ENCODE peak calls at places on chromosomes 4 and X, in five cellular contexts. One of them, this sample, is unnamed.
A peak's percentile ranks its signal among the peaks of the same experiment; 100 is the strongest.

GRCh38 chr4:8024073-8024786 is 84.6 kb upstream of the AFAP1 start:
- DNase-seq in right lobe of liver: no peak
- DNase-seq in HL-60: no peak
- DNase-seq in substantia nigra: no peak
- DNase-seq in keratinocyte: no peak
- DNase-seq in this sample: no peak

GRCh38 chr4:14620567-14621138 is 381.6 kb upstream of the CPEB2 start:
- DNase-seq in right lobe of liver: no peak
- DNase-seq in HL-60: no peak
- DNase-seq in substantia nigra: no peak
- DNase-seq in keratinocyte: no peak
- DNase-seq in this sample: no peak

GRCh38 chrX:86829786-86830185 is 681.5 kb downstream of the DACH2 start:
- DNase-seq in right lobe of liver: no peak
- DNase-seq in HL-60: no peak
- DNase-seq in substantia nigra: no peak
- DNase-seq in keratinocyte: no peak
- DNase-seq in this sample: no peak

GRCh38 chr4:25818293-25819240 is 44.2 kb downstream of the SEL1L3 start:
- DNase-seq in right lobe of liver: no peak
- DNase-seq in HL-60: no peak
- DNase-seq in substantia nigra: no peak
- DNase-seq in keratinocyte: no peak
- DNase-seq in this sample: no peak

GRCh38 chr4:42676066-42676951 is 19.4 kb upstream of the ATP8A1 start:
- DNase-seq in right lobe of liver: no peak
- DNase-seq in HL-60: no peak
- DNase-seq in substantia nigra: no peak
- DNase-seq in keratinocyte: no peak
- DNase-seq in this sample: no peak

GRCh38 chr4:108901271-108901670 is 138.4 kb upstream of the ETNPPL start:
- DNase-seq in right lobe of liver: no peak
- DNase-seq in HL-60: no peak
- DNase-seq in substantia nigra: no peak
- DNase-seq in keratinocyte: no peak
- DNase-seq in this sample: no peak

GRCh38 chr4:6205584-6205965 is 5.2 kb upstream of the JAKMIP1 start:
- DNase-seq in right lobe of liver: no peak
- DNase-seq in HL-60: no peak
- DNase-seq in substantia nigra: no peak
- DNase-seq in keratinocyte: no peak
- DNase-seq in this sample: no peak

GRCh38 chrX:42804524-42804923 is 26.6 kb upstream of the PPP1R2C start:
- DNase-seq in right lobe of liver: no peak
- DNase-seq in HL-60: no peak
- DNase-seq in substantia nigra: no peak
- DNase-seq in keratinocyte: no peak
- DNase-seq in this sample: no peak

GRCh38 chr4:184994010-184994622 is 24.2 kb upstream of the HELT start:
- DNase-seq in right lobe of liver: no peak
- DNase-seq in HL-60: peak; percentile 68
- DNase-seq in substantia nigra: no peak
- DNase-seq in keratinocyte: no peak
- DNase-seq in this sample: no peak

GRCh38 chr4:163544407-163545038 is 50.0 kb downstream of the TMA16 start:
- DNase-seq in right lobe of liver: peak; percentile 67
- DNase-seq in HL-60: no peak
- DNase-seq in substantia nigra: no peak
- DNase-seq in keratinocyte: no peak
- DNase-seq in this sample: no peak

GRCh38 chrX:40368611-40369061 is 212.1 kb upstream of the ATP6AP2 start:
- DNase-seq in right lobe of liver: no peak
- DNase-seq in HL-60: no peak
- DNase-seq in substantia nigra: no peak
- DNase-seq in keratinocyte: no peak
- DNase-seq in this sample: no peak

GRCh38 chr4:80197601-80198444 is 520 bp downstream of the PRDM8 start:
- DNase-seq in right lobe of liver: peak; percentile 56
- DNase-seq in HL-60: no peak
- DNase-seq in substantia nigra: no peak
- DNase-seq in keratinocyte: no peak
- DNase-seq in this sample: no peak

GRCh38 chr4:47741200-47741599 is 96.7 kb downstream of the CORIN start:
- DNase-seq in right lobe of liver: no peak
- DNase-seq in HL-60: peak; percentile 85
- DNase-seq in substantia nigra: no peak
- DNase-seq in keratinocyte: no peak
- DNase-seq in this sample: peak; percentile 67

GRCh38 chrX:25156323-25156722 is 140.6 kb upstream of the ARX start:
- DNase-seq in right lobe of liver: no peak
- DNase-seq in HL-60: no peak
- DNase-seq in substantia nigra: no peak
- DNase-seq in keratinocyte: no peak
- DNase-seq in this sample: no peak

GRCh38 chrX:17397074-17397473 is 22.1 kb downstream of the NHS start:
- DNase-seq in right lobe of liver: no peak
- DNase-seq in HL-60: no peak
- DNase-seq in substantia nigra: no peak
- DNase-seq in keratinocyte: no peak
- DNase-seq in this sample: no peak

GRCh38 chr4:37000281-37000680 is 244.3 kb upstream of the NWD2 start:
- DNase-seq in right lobe of liver: no peak
- DNase-seq in HL-60: no peak
- DNase-seq in substantia nigra: no peak
- DNase-seq in keratinocyte: no peak
- DNase-seq in this sample: no peak

GRCh38 chr4:16196482-16197393 is 29.5 kb downstream of the TAPT1 start:
- DNase-seq in right lobe of liver: no peak
- DNase-seq in HL-60: no peak
- DNase-seq in substantia nigra: no peak
- DNase-seq in keratinocyte: no peak
- DNase-seq in this sample: peak; percentile 45

GRCh38 chr4:177272007-177272406 is 37.7 kb upstream of the NEIL3 start:
- DNase-seq in right lobe of liver: no peak
- DNase-seq in HL-60: no peak
- DNase-seq in substantia nigra: no peak
- DNase-seq in keratinocyte: no peak
- DNase-seq in this sample: no peak

GRCh38 chrX:150715180-150715579 is 22.0 kb downstream of the MTMR1 start:
- DNase-seq in right lobe of liver: no peak
- DNase-seq in HL-60: no peak
- DNase-seq in substantia nigra: no peak
- DNase-seq in keratinocyte: no peak
- DNase-seq in this sample: no peak

GRCh38 chr4:151673913-151674520 is 86.8 kb downstream of the GATB start:
- DNase-seq in right lobe of liver: no peak
- DNase-seq in HL-60: no peak
- DNase-seq in substantia nigra: no peak
- DNase-seq in keratinocyte: no peak
- DNase-seq in this sample: no peak

GRCh38 chrX:1444896-1445480 is 7.7 kb downstream of the ASMTL start:
- DNase-seq in right lobe of liver: peak; percentile 12
- DNase-seq in HL-60: no peak
- DNase-seq in substantia nigra: no peak
- DNase-seq in keratinocyte: no peak
- DNase-seq in this sample: no peak

GRCh38 chr4:140296871-140297570 is 76.4 kb upstream of the SCOC start:
- DNase-seq in right lobe of liver: no peak
- DNase-seq in HL-60: no peak
- DNase-seq in substantia nigra: no peak
- DNase-seq in keratinocyte: no peak
- DNase-seq in this sample: no peak

GRCh38 chr4:8108261-8108660 is 50.4 kb downstream of the ABLIM2 start:
- DNase-seq in right lobe of liver: no peak
- DNase-seq in HL-60: no peak
- DNase-seq in substantia nigra: no peak
- DNase-seq in keratinocyte: no peak
- DNase-seq in this sample: no peak

GRCh38 chrX:146477341-146477740 is 332.2 kb upstream of the CXorf51B start:
- DNase-seq in right lobe of liver: no peak
- DNase-seq in HL-60: no peak
- DNase-seq in substantia nigra: no peak
- DNase-seq in keratinocyte: no peak
- DNase-seq in this sample: no peak

GRCh38 chr4:59180969-59181368 is 2019.2 kb upstream of the ADGRL3 start:
- DNase-seq in right lobe of liver: no peak
- DNase-seq in HL-60: no peak
- DNase-seq in substantia nigra: no peak
- DNase-seq in keratinocyte: no peak
- DNase-seq in this sample: no peak

GRCh38 chr4:33316033-33316432 is 2595.9 kb downstream of the PCDH7 start:
- DNase-seq in right lobe of liver: no peak
- DNase-seq in HL-60: no peak
- DNase-seq in substantia nigra: no peak
- DNase-seq in keratinocyte: no peak
- DNase-seq in this sample: no peak

DNA sequence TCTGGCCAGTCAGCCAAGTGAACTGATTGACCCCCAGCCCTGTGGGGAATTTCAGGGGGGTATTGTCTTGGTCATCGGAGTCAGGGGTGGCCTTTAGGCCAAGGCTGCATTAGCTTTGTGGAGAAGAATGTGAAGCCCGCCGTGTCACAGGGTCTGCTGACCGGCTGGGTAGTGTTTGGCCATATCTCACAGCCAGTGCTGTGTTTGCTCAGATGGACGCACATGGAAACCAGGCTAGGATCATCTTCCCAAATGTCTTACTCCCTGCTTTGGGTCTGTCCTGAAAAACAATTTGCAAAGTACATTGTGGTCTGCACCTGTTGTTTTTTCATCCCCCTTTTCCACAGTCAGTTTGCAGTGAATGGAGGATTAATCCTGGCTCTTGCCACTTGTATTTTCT is 13.0 kb downstream of the TMEM164 start:
- DNase-seq in right lobe of liver: no peak
- DNase-seq in HL-60: no peak
- DNase-seq in substantia nigra: no peak
- DNase-seq in keratinocyte: no peak
- DNase-seq in this sample: no peak
- H3K27ac ChIP-seq in right lobe of liver: no peak overlapping the region
- H3K27ac ChIP-seq in HL-60: no peak overlapping the region
- H3K27ac ChIP-seq in substantia nigra: no peak overlapping the region
- H3K27ac ChIP-seq in keratinocyte: no peak overlapping the region
- H3K27ac ChIP-seq in this sample: no peak overlapping the region

DNA sequence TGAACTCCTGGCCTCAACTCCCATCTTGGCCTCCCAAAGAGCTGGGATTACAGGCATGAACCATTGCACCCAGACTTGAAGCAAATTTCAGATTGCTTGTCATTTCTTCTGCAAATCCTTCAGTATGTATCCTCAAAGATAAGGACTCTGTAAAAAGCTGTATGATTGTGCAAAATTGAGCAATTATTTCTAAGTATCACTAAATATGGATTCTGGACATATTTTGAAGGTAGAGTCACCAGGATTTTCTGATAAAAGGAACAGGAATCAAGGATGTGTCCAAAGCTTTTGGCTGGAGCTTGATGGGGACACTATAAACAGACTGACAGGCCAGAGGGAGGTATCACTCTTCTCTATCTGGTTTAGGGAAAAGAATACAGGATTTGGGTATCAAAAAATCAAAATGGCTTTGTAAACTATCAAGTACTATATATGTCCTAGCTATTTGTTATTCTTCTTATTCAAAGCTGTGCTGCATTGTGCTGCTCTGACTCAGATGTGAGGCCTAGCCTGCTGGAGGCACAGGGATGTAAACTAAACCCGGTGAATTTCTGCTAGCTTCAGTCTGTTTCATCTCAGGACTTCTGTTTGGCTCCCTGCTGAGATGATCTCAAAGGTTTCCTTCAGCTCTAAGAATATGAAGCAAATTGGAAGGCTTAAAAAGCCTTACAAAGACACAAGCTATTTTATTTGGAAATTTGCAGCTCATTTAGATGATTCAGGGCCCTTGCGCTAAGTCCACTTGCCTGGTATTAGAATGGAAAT is 8.3 kb downstream of the RPS4X start:
- DNase-seq in right lobe of liver: no peak
- DNase-seq in HL-60: no peak
- DNase-seq in substantia nigra: no peak
- DNase-seq in keratinocyte: no peak
- DNase-seq in this sample: no peak
- H3K27ac ChIP-seq in right lobe of liver: no peak overlapping the region
- H3K27ac ChIP-seq in HL-60: no peak overlapping the region
- H3K27ac ChIP-seq in substantia nigra: no peak overlapping the region
- H3K27ac ChIP-seq in keratinocyte: no peak overlapping the region
- H3K27ac ChIP-seq in this sample: peak overlapping the region; percentile 83

GRCh38 chr4:168766537-168767316 is 243.3 kb downstream of the CBR4 start:
- DNase-seq in right lobe of liver: no peak
- DNase-seq in HL-60: no peak
- DNase-seq in substantia nigra: no peak
- DNase-seq in keratinocyte: no peak
- DNase-seq in this sample: no peak
- H3K27ac ChIP-seq in right lobe of liver: no peak overlapping the region
- H3K27ac ChIP-seq in HL-60: no peak overlapping the region
- H3K27ac ChIP-seq in substantia nigra: no peak overlapping the region
- H3K27ac ChIP-seq in keratinocyte: no peak overlapping the region
- H3K27ac ChIP-seq in this sample: peak overlapping the region; percentile 9

GRCh38 chr4:183467246-183467645 is 22.8 kb downstream of the CDKN2AIP start:
- DNase-seq in right lobe of liver: no peak
- DNase-seq in HL-60: no peak
- DNase-seq in substantia nigra: no peak
- DNase-seq in keratinocyte: no peak
- DNase-seq in this sample: no peak

GRCh38 chr4:183469327-183469726 is 24.9 kb downstream of the CDKN2AIP start:
- DNase-seq in right lobe of liver: no peak
- DNase-seq in HL-60: no peak
- DNase-seq in substantia nigra: no peak
- DNase-seq in keratinocyte: no peak
- DNase-seq in this sample: peak; percentile 52

GRCh38 chr4:183468210-183469095 is 24.0 kb downstream of the CDKN2AIP start:
- DNase-seq in right lobe of liver: no peak
- DNase-seq in HL-60: no peak
- DNase-seq in substantia nigra: no peak
- DNase-seq in keratinocyte: no peak
- DNase-seq in this sample: no peak

GRCh38 chr4:183471960-183472708 is 27.7 kb downstream of the CDKN2AIP start:
- DNase-seq in right lobe of liver: peak; percentile 85
- DNase-seq in HL-60: no peak
- DNase-seq in substantia nigra: no peak
- DNase-seq in keratinocyte: no peak
- DNase-seq in this sample: no peak

DNA sequence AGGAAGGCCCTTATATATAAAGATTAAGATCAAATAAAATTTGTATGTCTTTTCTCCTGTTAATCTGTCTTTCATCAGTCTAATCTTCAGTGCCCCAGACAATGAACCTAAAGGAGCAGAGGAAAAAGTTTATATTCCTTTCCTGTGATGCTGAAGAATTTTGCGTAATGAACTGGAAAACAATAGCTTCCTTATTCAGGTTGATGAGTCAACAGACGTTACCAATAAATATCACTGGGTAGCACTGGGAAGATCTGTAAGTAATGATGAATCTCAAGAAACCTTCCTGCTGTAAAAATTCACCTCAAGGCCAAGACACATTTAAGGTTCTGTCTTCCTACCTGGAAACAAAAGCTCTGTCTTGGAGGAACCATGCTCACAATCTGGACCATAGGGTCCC is 25.5 kb downstream of the CDKN2AIP start:
- DNase-seq in right lobe of liver: no peak
- DNase-seq in HL-60: no peak
- DNase-seq in substantia nigra: no peak
- DNase-seq in keratinocyte: peak; percentile 69
- DNase-seq in this sample: peak; percentile 92
- H3K27ac ChIP-seq in right lobe of liver: no peak overlapping the region
- H3K27ac ChIP-seq in HL-60: no peak overlapping the region
- H3K27ac ChIP-seq in substantia nigra: no peak overlapping the region
- H3K27ac ChIP-seq in keratinocyte: peak overlapping the region; percentile 88
- H3K27ac ChIP-seq in this sample: peak overlapping the region; percentile 67